ENCODE peak calls at places on chromosomes 11 and 22, in four cellular contexts. One of them, this sample, is unnamed.

GRCh38 chr22:40507491-40507890 is 129.0 kb downstream of the MRTFA start:
- DNase-seq in right lobe of liver: no peak
- DNase-seq in psoas muscle: no peak
- DNase-seq in gastrocnemius medialis: no peak
- DNase-seq in this sample: no peak

GRCh38 chr11:76114238-76114637 is 92.1 kb downstream of the WNT11 start:
- DNase-seq in right lobe of liver: no peak
- DNase-seq in psoas muscle: no peak
- DNase-seq in gastrocnemius medialis: no peak
- DNase-seq in this sample: no peak

GRCh38 chr11:74770456-74770855 is 21.8 kb downstream of the RNF169 start:
- DNase-seq in right lobe of liver: no peak
- DNase-seq in psoas muscle: no peak
- DNase-seq in gastrocnemius medialis: no peak
- DNase-seq in this sample: no peak

GRCh38 chr11:109960831-109961230 is 132.4 kb upstream of the ZC3H12C start:
- DNase-seq in right lobe of liver: peak
- DNase-seq in psoas muscle: peak
- DNase-seq in gastrocnemius medialis: peak
- DNase-seq in this sample: peak

GRCh38 chr22:42269407-42270177 is 861 bp downstream of the TCF20 start:
- DNase-seq in right lobe of liver: peak
- DNase-seq in psoas muscle: peak
- DNase-seq in gastrocnemius medialis: peak
- DNase-seq in this sample: no peak

GRCh38 chr22:42906605-42907338 is 49.7 kb upstream of the ARFGAP3 start:
- DNase-seq in right lobe of liver: no peak
- DNase-seq in psoas muscle: peak
- DNase-seq in gastrocnemius medialis: peak
- DNase-seq in this sample: no peak

GRCh38 chr11:118996926-118997626 is 862 bp upstream of the CENATAC start:
- DNase-seq in right lobe of liver: no peak
- DNase-seq in psoas muscle: no peak
- DNase-seq in gastrocnemius medialis: no peak
- DNase-seq in this sample: no peak

GRCh38 chr11:6612816-6613136 is 760 bp upstream of the TAF10 start:
- DNase-seq in right lobe of liver: no peak
- DNase-seq in psoas muscle: peak
- DNase-seq in gastrocnemius medialis: no peak
- DNase-seq in this sample: no peak

GRCh38 chr11:35265755-35266454 is 126.9 kb downstream of the CD44 start:
- DNase-seq in right lobe of liver: no peak
- DNase-seq in psoas muscle: no peak
- DNase-seq in gastrocnemius medialis: no peak
- DNase-seq in this sample: no peak

DNA sequence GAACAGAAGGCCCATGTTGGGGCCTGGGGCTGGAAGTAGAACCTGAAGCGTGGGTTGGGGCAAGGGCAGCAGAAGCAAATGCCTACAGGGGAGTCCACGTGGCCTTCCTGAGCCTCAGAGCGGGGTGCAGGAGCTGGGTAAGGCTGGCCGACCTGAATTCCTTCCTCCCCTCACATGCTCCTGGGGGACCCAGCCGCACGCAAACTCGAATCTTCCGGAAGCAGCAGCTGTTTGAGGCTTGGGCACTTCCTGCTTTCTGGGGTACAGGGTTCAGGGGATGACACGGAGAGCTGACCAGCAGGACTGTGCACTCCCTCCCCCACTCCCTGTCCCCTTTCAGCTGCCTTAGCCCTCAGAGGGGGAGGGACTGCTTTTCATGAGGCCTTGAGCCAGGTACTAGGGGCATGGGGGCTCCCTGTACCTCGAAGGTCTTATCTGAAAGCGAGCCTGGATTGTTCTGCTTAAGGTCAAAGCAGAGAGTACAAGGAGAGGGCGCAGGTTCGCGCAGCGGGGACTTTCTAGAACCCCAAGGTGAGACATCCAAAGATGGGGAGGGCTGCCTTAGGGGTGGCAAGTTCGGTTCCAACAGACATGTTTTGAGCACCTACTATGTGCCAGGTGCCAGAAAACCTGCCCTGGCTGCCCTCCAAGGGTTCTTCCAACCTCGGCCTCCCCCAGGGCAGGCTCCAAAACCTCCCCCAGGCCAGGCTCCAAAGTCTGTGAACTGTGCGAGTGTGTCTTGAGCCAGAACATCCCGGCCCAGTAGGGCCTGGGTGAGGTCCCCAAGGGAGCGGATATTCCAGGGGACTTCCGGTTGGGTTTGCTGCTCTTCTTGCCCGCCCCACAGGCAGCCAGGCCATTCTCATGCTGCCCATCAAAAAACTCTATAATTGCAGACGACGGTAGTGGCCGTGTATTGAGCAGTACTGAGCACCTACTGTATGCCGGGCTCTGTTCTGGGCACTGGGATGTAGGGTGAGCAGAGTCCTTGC is 1.7 kb downstream of the NCF4 start:
- DNase-seq in right lobe of liver: no peak
- DNase-seq in psoas muscle: no peak
- DNase-seq in gastrocnemius medialis: no peak
- DNase-seq in this sample: no peak
- H3K4me3 ChIP-seq in right lobe of liver: no peak
- H3K4me3 ChIP-seq in psoas muscle: peak
- H3K4me3 ChIP-seq in gastrocnemius medialis: no peak
- H3K4me3 ChIP-seq in this sample: no peak

GRCh38 chr11:62778441-62778840 is 7.2 kb downstream of the TAF6L start:
- DNase-seq in right lobe of liver: no peak
- DNase-seq in psoas muscle: no peak
- DNase-seq in gastrocnemius medialis: no peak
- DNase-seq in this sample: no peak
- TF ChIP-seq CTCF in right lobe of liver: no peak
- TF ChIP-seq CTCF in psoas muscle: no peak
- TF ChIP-seq CTCF in gastrocnemius medialis: no peak
- TF ChIP-seq CTCF in this sample: no peak

GRCh38 chr11:101127348-101127698 is 2.3 kb downstream of the PGR start:
- DNase-seq in right lobe of liver: peak
- DNase-seq in psoas muscle: peak
- DNase-seq in gastrocnemius medialis: no peak
- DNase-seq in this sample: no peak
- H3K4me3 ChIP-seq in right lobe of liver: peak
- H3K4me3 ChIP-seq in psoas muscle: peak
- H3K4me3 ChIP-seq in gastrocnemius medialis: peak
- H3K4me3 ChIP-seq in this sample: peak

GRCh38 chr11:45917623-45918330 is at the start of gene PEX16:
- DNase-seq in right lobe of liver: peak
- DNase-seq in psoas muscle: peak
- DNase-seq in gastrocnemius medialis: peak
- DNase-seq in this sample: peak
- TF ChIP-seq CTCF in right lobe of liver: no peak
- TF ChIP-seq CTCF in psoas muscle: no peak
- TF ChIP-seq CTCF in gastrocnemius medialis: no peak
- TF ChIP-seq CTCF in this sample: no peak

GRCh38 chr11:134071766-134072403 is 3.0 kb downstream of the JAM3 start:
- DNase-seq in right lobe of liver: no peak
- DNase-seq in psoas muscle: no peak
- DNase-seq in gastrocnemius medialis: no peak
- DNase-seq in this sample: no peak
- H3K4me3 ChIP-seq in right lobe of liver: no peak
- H3K4me3 ChIP-seq in psoas muscle: no peak
- H3K4me3 ChIP-seq in gastrocnemius medialis: no peak
- H3K4me3 ChIP-seq in this sample: no peak

DNA sequence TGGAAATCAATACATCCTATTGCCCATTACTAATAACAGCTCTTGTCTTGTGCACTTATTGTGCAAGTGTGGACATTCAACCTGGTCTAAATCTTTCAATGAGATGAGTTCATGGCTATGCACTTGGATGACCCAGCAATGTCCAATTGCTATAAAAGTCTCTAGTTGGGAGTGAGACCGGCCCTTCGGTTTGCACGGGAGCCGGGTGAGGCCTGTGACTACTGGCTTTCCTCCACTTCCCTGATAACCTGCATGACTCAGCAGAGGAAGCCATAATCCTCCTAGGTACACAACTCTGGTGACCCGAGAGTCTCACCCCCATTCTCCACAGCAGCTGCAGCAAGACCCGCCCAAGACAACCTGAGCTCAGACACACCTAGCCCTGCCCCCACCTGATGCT is 135.9 kb upstream of the PAX6 start:
- DNase-seq in right lobe of liver: no peak
- DNase-seq in psoas muscle: no peak
- DNase-seq in gastrocnemius medialis: no peak
- DNase-seq in this sample: no peak
- TF ChIP-seq CTCF in right lobe of liver: no peak
- TF ChIP-seq CTCF in psoas muscle: no peak
- TF ChIP-seq CTCF in gastrocnemius medialis: no peak
- TF ChIP-seq CTCF in this sample: no peak

GRCh38 chr22:30290318-30290678 is 993 bp upstream of the CASTOR1 start:
- DNase-seq in right lobe of liver: no peak
- DNase-seq in psoas muscle: no peak
- DNase-seq in gastrocnemius medialis: no peak
- DNase-seq in this sample: no peak

GRCh38 chr22:30289126-30289979 is at the start of gene CASTOR1:
- DNase-seq in right lobe of liver: peak
- DNase-seq in psoas muscle: peak
- DNase-seq in gastrocnemius medialis: peak
- DNase-seq in this sample: peak

GRCh38 chr22:30288414-30289125 is 735 bp downstream of the CASTOR1 start:
- DNase-seq in right lobe of liver: no peak
- DNase-seq in psoas muscle: no peak
- DNase-seq in gastrocnemius medialis: no peak
- DNase-seq in this sample: no peak

GRCh38 chr22:30290679-30291333 is 1.5 kb upstream of the CASTOR1 start:
- DNase-seq in right lobe of liver: peak
- DNase-seq in psoas muscle: peak
- DNase-seq in gastrocnemius medialis: peak
- DNase-seq in this sample: no peak

DNA sequence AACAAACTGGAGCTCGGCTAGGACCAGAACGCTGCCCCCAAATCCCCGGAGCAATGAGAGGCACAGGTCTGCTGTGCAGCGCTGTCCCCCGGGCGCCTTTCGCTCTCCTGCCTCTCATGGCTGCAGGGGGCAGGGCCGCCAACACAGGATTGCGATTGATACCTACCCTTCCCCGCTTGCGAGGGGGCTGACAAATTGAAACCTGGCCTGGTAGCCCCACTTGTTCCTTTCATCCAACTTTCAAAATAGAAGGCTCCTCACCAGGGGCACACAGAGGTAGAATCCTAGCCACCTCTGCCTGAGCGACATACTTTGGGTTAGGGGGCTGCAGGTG is 642 bp upstream of the CASTOR1 start:
- DNase-seq in right lobe of liver: no peak
- DNase-seq in psoas muscle: no peak
- DNase-seq in gastrocnemius medialis: no peak
- DNase-seq in this sample: no peak
- H3K4me3 ChIP-seq in right lobe of liver: peak
- H3K4me3 ChIP-seq in psoas muscle: peak
- H3K4me3 ChIP-seq in gastrocnemius medialis: peak
- H3K4me3 ChIP-seq in this sample: peak

DNA sequence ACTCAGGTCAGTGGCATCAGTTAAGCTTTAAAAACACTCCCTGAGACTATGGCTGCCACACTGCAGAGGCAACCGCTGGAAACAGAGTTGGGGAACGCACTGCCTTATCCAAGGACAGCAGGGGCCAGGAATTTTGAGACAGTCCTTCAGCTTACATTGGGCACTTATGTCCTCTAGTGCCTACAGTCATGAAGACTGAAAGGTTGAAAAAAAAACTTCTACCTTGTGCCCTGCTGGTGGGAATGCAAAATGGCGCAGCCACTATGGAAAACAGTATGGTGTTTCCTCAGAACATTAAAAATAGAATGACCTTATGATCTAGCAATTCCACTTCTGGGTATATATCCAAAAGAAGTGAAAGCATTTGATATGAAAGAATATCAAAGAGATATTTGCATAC is 19.6 kb downstream of the DKK3 start:
- DNase-seq in right lobe of liver: no peak
- DNase-seq in psoas muscle: no peak
- DNase-seq in gastrocnemius medialis: no peak
- DNase-seq in this sample: no peak
- TF ChIP-seq CTCF in right lobe of liver: no peak
- TF ChIP-seq CTCF in psoas muscle: no peak
- TF ChIP-seq CTCF in gastrocnemius medialis: no peak
- TF ChIP-seq CTCF in this sample: no peak

DNA sequence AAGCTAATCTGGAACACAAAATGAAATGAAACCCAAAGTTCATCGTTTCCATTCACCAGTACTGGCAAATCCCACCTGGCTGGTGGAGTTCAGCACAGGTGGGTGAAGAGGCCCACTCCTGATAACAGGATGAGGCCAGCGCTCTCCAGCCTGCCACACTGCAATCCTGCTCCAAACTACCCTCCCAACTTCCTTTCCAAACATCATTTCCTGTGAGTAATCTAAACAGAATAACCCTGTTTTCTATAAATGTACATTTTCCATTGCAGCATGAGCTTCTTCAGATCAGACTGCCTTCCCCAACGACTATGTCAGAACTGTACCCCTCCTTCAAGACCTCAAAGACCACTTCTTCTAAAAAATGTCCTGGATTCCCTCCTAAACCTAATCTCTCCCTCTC is 15.9 kb upstream of the NFRKB start:
- DNase-seq in right lobe of liver: no peak
- DNase-seq in psoas muscle: no peak
- DNase-seq in gastrocnemius medialis: no peak
- DNase-seq in this sample: no peak
- H3K4me3 ChIP-seq in right lobe of liver: no peak
- H3K4me3 ChIP-seq in psoas muscle: no peak
- H3K4me3 ChIP-seq in gastrocnemius medialis: no peak
- H3K4me3 ChIP-seq in this sample: no peak

This sample was measured in AG04449.